ENCODE peak calls at places on chromosomes 5 and 9, in four cellular contexts. N is sigmoid colon, H is ovary, T is tibial nerve. O is an unnamed sample.

GRCh38 chr5:176564002-176564401 is 14.9 kb downstream of the CDHR2 start:
- DNase-seq in N (no peak), H (no peak), T (no peak), O (no peak)

GRCh38 chr5:178540526-178540925 is 49.7 kb downstream of the COL23A1 start:
- DNase-seq in N (no peak), H (no peak), T (no peak), O (no peak)

GRCh38 chr9:16867571-16868311 is 2.7 kb downstream of the BNC2 start:
- DNase-seq in N (peak; percentile 82), H (peak; percentile 50), T (no peak), O (no peak)

GRCh38 chr5:57816108-57816507 is 333.5 kb upstream of the ACTBL2 start:
- DNase-seq in N (no peak), H (no peak), T (no peak), O (no peak)

GRCh38 chr9:105146677-105147076 is 97.8 kb upstream of the SLC44A1 start:
- DNase-seq in N (peak; percentile 67), H (no peak), T (no peak), O (no peak)

GRCh38 chr5:16618138-16618897 is 1.5 kb upstream of the RETREG1 start:
- DNase-seq in N (no peak), H (no peak), T (no peak), O (no peak)

GRCh38 chr5:25763781-25764180 is 1119.0 kb upstream of the CDH10 start:
- DNase-seq in N (no peak), H (no peak), T (no peak), O (no peak)

GRCh38 chr5:139995929-139996328 is 47.2 kb downstream of the NRG2 start:
- DNase-seq in N (no peak), H (no peak), T (no peak), O (no peak)

GRCh38 chr5:35990524-35990923 is 666 bp downstream of the UGT3A1 start:
- DNase-seq in N (no peak), H (no peak), T (no peak), O (no peak)

GRCh38 chr9:121634800-121635261 is 16.6 kb upstream of the DAB2IP start:
- DNase-seq in N (no peak), H (no peak), T (no peak), O (no peak)

GRCh38 chr5:172266676-172267092 is 16.9 kb downstream of the UBTD2 start:
- DNase-seq in N (no peak), H (no peak), T (no peak), O (no peak)

GRCh38 chr9:81499021-81499454 is 190.3 kb downstream of the TLE1 start:
- DNase-seq in N (peak; percentile 75), H (no peak), T (no peak), O (no peak)

GRCh38 chr5:157457391-157457790 is 2.6 kb upstream of the NIPAL4 start:
- DNase-seq in N (no peak), H (no peak), T (no peak), O (no peak)

GRCh38 chr9:98460704-98461103 is 205.3 kb upstream of the TBC1D2 start:
- DNase-seq in N (no peak), H (no peak), T (no peak), O (no peak)

GRCh38 chr9:112548836-112549235 is 62.2 kb downstream of the KIAA1958 start:
- DNase-seq in N (no peak), H (no peak), T (no peak), O (no peak)

GRCh38 chr5:127938746-127939145 is 144.8 kb upstream of the SLC12A2 start:
- DNase-seq in N (no peak), H (no peak), T (no peak), O (no peak)

GRCh38 chr9:88993871-88994819 is 2.9 kb downstream of the S1PR3 start:
- DNase-seq in N (no peak), H (peak; percentile 23), T (no peak), O (no peak)

GRCh38 chr5:68406344-68406743 is 190.8 kb downstream of the PIK3R1 start:
- DNase-seq in N (no peak), H (no peak), T (no peak), O (no peak)

GRCh38 chr5:95768731-95769130 is 37.6 kb downstream of the RHOBTB3 start:
- DNase-seq in N (no peak), H (no peak), T (no peak), O (no peak)

GRCh38 chr5:67809589-67809988 is 406.0 kb upstream of the PIK3R1 start:
- DNase-seq in N (no peak), H (no peak), T (no peak), O (no peak)

GRCh38 chr5:102270036-102270435 is 26.0 kb downstream of the SLCO4C1 start:
- DNase-seq in N (no peak), H (no peak), T (no peak), O (no peak)

GRCh38 chr5:119315516-119315949 is 40.3 kb upstream of the TNFAIP8 start:
- DNase-seq in N (no peak), H (no peak), T (no peak), O (no peak)

GRCh38 chr9:91848146-91848545 is 101.9 kb downstream of the ROR2 start:
- DNase-seq in N (no peak), H (no peak), T (no peak), O (no peak)

GRCh38 chr5:42970636-42971559 is 69.2 kb downstream of the ANXA2R start:
- DNase-seq in N (no peak), H (no peak), T (no peak), O (no peak)

GRCh38 chr9:132312873-132313272 is 41.9 kb downstream of the SETX start:
- DNase-seq in N (no peak), H (no peak), T (no peak), O (no peak)

GRCh38 chr5:131068893-131069643 is 96.0 kb downstream of the HINT1 start:
- DNase-seq in N (no peak), H (no peak), T (no peak), O (no peak)

GRCh38 chr5:133943475-133943817 is 25.0 kb downstream of the C5orf15 start:
- DNase-seq in N (no peak), H (no peak), T (no peak), O (no peak)

GRCh38 chr9:134778841-134779411 is 101.7 kb upstream of the FCN2 start:
- DNase-seq in N (peak; percentile 89), H (peak; percentile 70), T (peak; percentile 33), O (no peak)

GRCh38 chr9:18185196-18185595 is 288.8 kb upstream of the ADAMTSL1 start:
- DNase-seq in N (no peak), H (no peak), T (no peak), O (no peak)

GRCh38 chr5:64451551-64451950 is 54.3 kb upstream of the RGS7BP start:
- DNase-seq in N (no peak), H (no peak), T (no peak), O (no peak)

DNA sequence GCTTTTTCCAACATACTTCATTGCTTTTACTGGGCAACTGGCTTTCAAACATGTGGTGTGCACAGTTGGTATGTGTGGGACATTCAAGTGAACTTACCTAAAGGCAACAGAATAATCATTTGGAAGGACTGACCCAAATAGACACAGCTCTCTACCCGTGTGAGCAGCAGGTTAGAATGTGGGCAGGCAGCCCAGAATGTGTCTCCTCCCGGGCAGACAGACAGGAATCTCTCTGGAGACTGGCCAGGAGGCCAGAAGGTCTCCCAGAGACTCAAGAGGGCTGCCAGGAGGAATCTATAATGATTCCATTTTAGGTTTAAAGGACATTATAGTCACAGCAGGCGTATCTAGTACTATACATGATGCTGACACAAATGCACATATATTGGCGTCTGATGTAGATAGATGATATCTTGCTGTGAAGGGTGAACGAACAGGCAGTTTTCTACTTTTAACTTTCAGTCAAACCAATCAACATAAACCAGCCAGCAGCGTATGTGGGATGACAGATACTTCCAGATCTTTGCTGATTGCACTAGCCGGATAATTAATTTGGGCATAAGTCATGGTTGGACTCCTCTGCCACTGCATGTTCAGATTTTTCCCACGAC is 297.4 kb upstream of the ZNF608 start:
- DNase-seq in N (no peak), H (peak; percentile 26), T (no peak), O (no peak)
- TF ChIP-seq EP300 in N (no peak), H (no peak), T (no peak), O (no peak)

GRCh38 chr9:27672730-27673129 is 99.4 kb upstream of the C9orf72 start:
- DNase-seq in N (no peak), H (no peak), T (no peak), O (no peak)
- TF ChIP-seq EP300 in N (no peak), H (no peak), T (no peak), O (no peak)

DNA sequence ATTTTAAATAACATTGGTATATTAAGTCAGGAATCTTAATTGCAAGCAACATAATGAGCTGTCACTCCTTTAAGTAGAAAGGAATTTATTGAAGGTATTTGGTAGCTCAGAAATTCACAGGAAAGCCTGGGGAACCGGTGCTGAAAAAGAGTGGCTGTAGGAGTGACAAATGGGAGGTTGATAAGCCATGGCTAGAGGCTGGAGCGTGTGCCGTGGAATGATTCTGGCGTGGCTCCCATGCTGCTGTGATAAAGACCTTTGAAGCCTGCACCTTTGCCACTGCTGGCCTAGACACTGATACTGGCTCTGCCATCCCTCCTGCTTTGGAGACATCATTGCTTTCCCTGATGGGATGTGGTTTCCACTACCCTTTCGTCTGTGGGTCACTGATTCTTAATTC is 65.7 kb upstream of the ATG10 start:
- DNase-seq in N (no peak), H (no peak), T (no peak), O (no peak)
- TF ChIP-seq EP300 in N (no peak), H (no peak), T (no peak), O (no peak)

DNA sequence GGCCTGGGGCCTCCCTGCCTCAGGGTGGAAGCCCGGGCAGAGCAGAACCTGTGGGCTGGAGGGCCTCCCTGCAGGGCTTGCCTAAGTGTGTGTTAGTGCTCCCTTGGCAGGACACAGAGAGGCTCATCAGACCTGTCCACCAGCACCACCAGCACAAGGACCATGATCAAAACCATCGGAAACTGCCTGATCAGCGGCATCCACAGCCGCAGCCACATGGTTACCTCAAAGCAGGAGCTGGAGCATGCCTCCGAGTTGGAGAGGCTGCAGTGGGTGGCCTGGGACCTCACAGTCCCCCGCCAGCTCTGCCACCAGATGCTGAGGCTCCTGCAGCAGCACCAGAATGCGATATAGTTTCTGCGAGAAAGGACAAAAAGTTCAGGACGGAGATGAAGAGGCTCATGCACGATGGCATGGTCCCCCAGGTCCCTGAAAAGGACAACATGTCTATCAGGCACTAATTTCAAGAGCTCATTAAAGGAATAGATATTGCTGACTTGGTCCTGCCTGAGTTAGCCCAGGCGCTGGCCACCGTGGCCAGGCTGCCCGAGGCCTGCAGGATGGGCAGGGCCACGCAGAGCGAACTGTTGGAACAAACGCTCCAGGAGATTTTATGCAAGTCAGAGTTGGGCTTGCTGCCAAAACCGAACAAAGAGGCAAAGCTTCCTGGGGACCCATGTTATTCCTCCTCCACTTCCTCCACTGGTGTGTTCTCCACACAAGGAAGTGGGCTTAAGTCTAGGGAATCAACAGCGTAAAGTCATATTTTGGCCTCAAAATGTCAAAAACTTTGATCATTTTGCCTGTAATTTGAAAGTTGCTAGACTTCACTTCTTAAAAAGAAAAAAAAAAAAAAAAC is 72.5 kb downstream of the PTPDC1 start:
- DNase-seq in N (peak; percentile 93), H (peak; percentile 59), T (peak; percentile 72), O (peak; percentile 91)
- TF ChIP-seq EP300 in N (no peak), H (no peak), T (no peak), O (no peak)

GRCh38 chr9:96391021-96391765 is 7.7 kb upstream of the SLC35D2 start:
- DNase-seq in N (peak; percentile 60), H (no peak), T (no peak), O (no peak)
- TF ChIP-seq EP300 in N (no peak), H (no peak), T (no peak), O (no peak)